ENCODE peak calls at places on chromosomes 2 and 18, in eight cellular contexts. L is GM18507; O is NCI-H1436; N is activated CD8-positive, alpha-beta memory T cell treated with anti-CD3 and anti-CD28 coated beads, Interleukin-2, amount 50 U/mL, for 48 hours; A is amygdala; I is pancreas; X is AG08396; T is AG04449. Q is an unnamed sample.
A peak's percentile ranks its signal among the peaks of the same experiment; 100 is the strongest.

GRCh38 chr2:209526541-209526940 is 102.7 kb downstream of the MAP2 start:
- DNase-seq in L (no peak), O (no peak), N (no peak), A (no peak), I (no peak), X (no peak), T (no peak), Q (no peak)

GRCh38 chr2:12700989-12701388 is 15.7 kb upstream of the TRIB2 start:
- DNase-seq in L (no peak), O (no peak), N (no peak), A (no peak), I (no peak), X (no peak), T (no peak), Q (no peak)

GRCh38 chr2:119483896-119484718 is 40.2 kb downstream of the SCTR start:
- DNase-seq in L (no peak), O (no peak), N (no peak), A (no peak), I (no peak), X (no peak), T (no peak), Q (no peak)

GRCh38 chr2:36414307-36414706 is 58.7 kb downstream of the CRIM1 start:
- DNase-seq in L (no peak), O (no peak), N (no peak), A (no peak), I (no peak), X (no peak), T (no peak), Q (no peak)

GRCh38 chr2:202410092-202410491 is 34.0 kb downstream of the BMPR2 start:
- DNase-seq in L (no peak), O (no peak), N (no peak), A (no peak), I (no peak), X (no peak), T (no peak), Q (no peak)

GRCh38 chr2:127054996-127055785 is 51.8 kb downstream of the BIN1 start:
- DNase-seq in L (no peak), O (no peak), N (no peak), A (no peak), I (no peak), X (no peak), T (no peak), Q (no peak)

GRCh38 chr2:186822323-186822722 is 26.6 kb downstream of the ZSWIM2 start:
- DNase-seq in L (no peak), O (no peak), N (no peak), A (no peak), I (no peak), X (no peak), T (no peak), Q (no peak)

GRCh38 chr18:57208056-57208455 is 61.2 kb downstream of the BOD1L2 start:
- DNase-seq in L (no peak), O (peak; percentile 55), N (no peak), A (no peak), I (no peak), X (no peak), T (no peak), Q (no peak)

GRCh38 chr18:70288171-70288850 is 534 bp upstream of the SOCS6 start:
- DNase-seq in L (no peak), O (no peak), N (no peak), A (no peak), I (peak; percentile 49), X (peak; percentile 73), T (no peak), Q (no peak)

GRCh38 chr2:4139711-4140110 is 436.3 kb downstream of the DCDC2C start:
- DNase-seq in L (no peak), O (no peak), N (no peak), A (no peak), I (no peak), X (no peak), T (no peak), Q (no peak)

GRCh38 chr18:46220116-46220515 is 115.9 kb downstream of the HAUS1 start:
- DNase-seq in L (no peak), O (no peak), N (no peak), A (no peak), I (no peak), X (peak; percentile 63), T (peak; percentile 55), Q (no peak)